ENCODE peak calls at places on chromosomes 2 and 18, in nine cellular contexts. L is right lobe of liver, J is A549, O is heart left ventricle, S is body of pancreas, A is gastrocnemius medialis, G is upper lobe of left lung, U is IMR-90, K is HepG2. C is an unnamed sample.

GRCh38 chr2:119544075-119545031 is at the start of gene CFAP221:
- ATAC-seq in L (peak), J (peak), O (peak), S (peak), A (peak), G (peak), U (peak), K (peak), C (peak)

GRCh38 chr2:113105047-113105446 is 22.4 kb upstream of the IL1RN start:
- ATAC-seq in L (no peak), J (peak), O (no peak), S (no peak), A (no peak), G (no peak), U (no peak), K (no peak), C (no peak)

GRCh38 chr2:198036029-198036879 is 231.9 kb downstream of the PLCL1 start:
- ATAC-seq in L (no peak), J (no peak), O (no peak), S (no peak), A (no peak), G (no peak), U (no peak), K (no peak), C (no peak)

GRCh38 chr2:218744615-218745014 is 34.0 kb downstream of the TTLL4 start:
- ATAC-seq in L (no peak), J (no peak), O (no peak), S (no peak), A (no peak), G (no peak), U (no peak), K (no peak), C (no peak)

GRCh38 chr2:217973008-217973787 is 29.6 kb downstream of the TNS1 start:
- ATAC-seq in L (no peak), J (no peak), O (no peak), S (no peak), A (no peak), G (no peak), U (no peak), K (no peak), C (peak)

GRCh38 chr2:234422895-234423505 is 73.9 kb downstream of the ARL4C start:
- ATAC-seq in L (peak), J (peak), O (no peak), S (no peak), A (no peak), G (no peak), U (peak), K (no peak), C (no peak)

GRCh38 chr2:198615972-198616371 is 811.6 kb downstream of the PLCL1 start:
- ATAC-seq in L (peak), J (no peak), O (no peak), S (no peak), A (no peak), G (no peak), U (peak), K (no peak), C (no peak)

GRCh38 chr2:112010751-112011150 is 44.3 kb upstream of the TMEM87B start:
- ATAC-seq in L (peak), J (no peak), O (peak), S (no peak), A (no peak), G (peak), U (no peak), K (no peak), C (no peak)

GRCh38 chr18:35132284-35132910 is 91.2 kb downstream of the MAPRE2 start:
- ATAC-seq in L (peak), J (no peak), O (no peak), S (no peak), A (no peak), G (no peak), U (no peak), K (no peak), C (no peak)

GRCh38 chr2:179272406-179273192 is 8.0 kb upstream of the SESTD1 start:
- ATAC-seq in L (peak), J (peak), O (peak), S (peak), A (peak), G (peak), U (peak), K (peak), C (peak)

GRCh38 chr2:135825131-135825854 is 11.7 kb downstream of the LCT start:
- ATAC-seq in L (no peak), J (no peak), O (no peak), S (no peak), A (no peak), G (peak), U (no peak), K (peak), C (no peak)

GRCh38 chr2:171547720-171548119 is 25.4 kb downstream of the CYBRD1 start:
- ATAC-seq in L (no peak), J (no peak), O (no peak), S (no peak), A (no peak), G (no peak), U (no peak), K (no peak), C (no peak)

GRCh38 chr2:55097083-55097461 is 46.8 kb upstream of the RTN4 start:
- ATAC-seq in L (no peak), J (peak), O (no peak), S (no peak), A (peak), G (no peak), U (peak), K (no peak), C (peak)

GRCh38 chr2:180893752-180894151 is 86.7 kb upstream of the UBE2E3 start:
- ATAC-seq in L (no peak), J (no peak), O (no peak), S (no peak), A (no peak), G (no peak), U (no peak), K (no peak), C (no peak)

GRCh38 chr2:237156131-237156856 is 70.6 kb downstream of the COPS8 start:
- ATAC-seq in L (no peak), J (no peak), O (peak), S (peak), A (peak), G (peak), U (peak), K (no peak), C (peak)

GRCh38 chr2:180520206-180520605 is 460.2 kb upstream of the UBE2E3 start:
- ATAC-seq in L (peak), J (peak), O (no peak), S (no peak), A (no peak), G (peak), U (no peak), K (peak), C (no peak)

GRCh38 chr2:62660582-62661262 is 44.8 kb upstream of the EHBP1 start:
- ATAC-seq in L (peak), J (no peak), O (no peak), S (no peak), A (no peak), G (no peak), U (peak), K (no peak), C (no peak)

GRCh38 chr18:58534535-58535301 is 94.2 kb downstream of the ALPK2 start:
- ATAC-seq in L (no peak), J (no peak), O (no peak), S (no peak), A (no peak), G (no peak), U (no peak), K (no peak), C (no peak)

GRCh38 chr2:222698276-222698675 is 26.8 kb downstream of the MOGAT1 start:
- ATAC-seq in L (no peak), J (no peak), O (no peak), S (no peak), A (no peak), G (no peak), U (no peak), K (no peak), C (no peak)

GRCh38 chr2:222690564-222691200 is 19.2 kb downstream of the MOGAT1 start:
- ATAC-seq in L (peak), J (peak), O (no peak), S (peak), A (peak), G (peak), U (peak), K (peak), C (peak)

GRCh38 chr2:222689322-222689721 is 17.9 kb downstream of the MOGAT1 start:
- ATAC-seq in L (no peak), J (no peak), O (peak), S (no peak), A (no peak), G (no peak), U (no peak), K (no peak), C (no peak)

GRCh38 chr2:222688912-222689311 is 17.5 kb downstream of the MOGAT1 start:
- ATAC-seq in L (no peak), J (no peak), O (no peak), S (no peak), A (no peak), G (no peak), U (no peak), K (no peak), C (no peak)

GRCh38 chr2:222693837-222694236 is 22.4 kb downstream of the MOGAT1 start:
- ATAC-seq in L (peak), J (peak), O (no peak), S (no peak), A (peak), G (no peak), U (no peak), K (peak), C (no peak)
- TF ChIP-seq CTCF in L (peak), J (peak), O (no peak), S (no peak), A (peak), G (peak), U (peak), K (peak), C (no peak)

DNA sequence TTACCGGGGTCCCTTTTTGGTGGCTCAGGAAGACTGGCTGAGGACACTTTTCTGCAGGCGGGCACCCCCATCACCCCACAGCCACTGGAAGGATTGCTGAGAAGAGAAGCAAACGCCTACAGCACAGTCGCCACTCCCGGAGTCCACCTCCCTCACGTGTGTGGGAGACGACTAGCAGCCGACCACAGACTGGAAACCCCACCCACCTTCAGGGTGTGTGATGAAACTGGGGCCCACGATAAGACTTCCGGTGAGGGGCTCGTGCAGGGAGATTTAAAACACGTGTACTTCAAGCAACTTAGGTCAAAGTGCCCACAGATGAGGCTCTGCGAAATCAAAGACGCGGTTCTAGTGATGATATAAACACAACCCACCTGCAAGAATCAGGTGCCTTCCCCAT is 26.3 kb downstream of the MBP start:
- ATAC-seq in L (no peak), J (no peak), O (no peak), S (no peak), A (no peak), G (no peak), U (no peak), K (no peak), C (no peak)
- TF ChIP-seq POLR2A in L (no peak), J (no peak), O (no peak), S (no peak), A (no peak), G (peak), U (no peak), K (no peak), C (no peak)

GRCh38 chr2:60438653-60439052 is 114.8 kb downstream of the BCL11A start:
- ATAC-seq in L (no peak), J (no peak), O (no peak), S (no peak), A (no peak), G (no peak), U (no peak), K (no peak), C (no peak)

GRCh38 chr2:60440080-60440753 is 113.2 kb downstream of the BCL11A start:
- ATAC-seq in L (no peak), J (no peak), O (no peak), S (no peak), A (no peak), G (no peak), U (no peak), K (no peak), C (no peak)

GRCh38 chr2:60440761-60441160 is 112.7 kb downstream of the BCL11A start:
- ATAC-seq in L (no peak), J (no peak), O (no peak), S (no peak), A (no peak), G (no peak), U (peak), K (no peak), C (no peak)

GRCh38 chr2:60438136-60438535 is 115.3 kb downstream of the BCL11A start:
- ATAC-seq in L (no peak), J (no peak), O (no peak), S (no peak), A (no peak), G (no peak), U (no peak), K (no peak), C (no peak)

DNA sequence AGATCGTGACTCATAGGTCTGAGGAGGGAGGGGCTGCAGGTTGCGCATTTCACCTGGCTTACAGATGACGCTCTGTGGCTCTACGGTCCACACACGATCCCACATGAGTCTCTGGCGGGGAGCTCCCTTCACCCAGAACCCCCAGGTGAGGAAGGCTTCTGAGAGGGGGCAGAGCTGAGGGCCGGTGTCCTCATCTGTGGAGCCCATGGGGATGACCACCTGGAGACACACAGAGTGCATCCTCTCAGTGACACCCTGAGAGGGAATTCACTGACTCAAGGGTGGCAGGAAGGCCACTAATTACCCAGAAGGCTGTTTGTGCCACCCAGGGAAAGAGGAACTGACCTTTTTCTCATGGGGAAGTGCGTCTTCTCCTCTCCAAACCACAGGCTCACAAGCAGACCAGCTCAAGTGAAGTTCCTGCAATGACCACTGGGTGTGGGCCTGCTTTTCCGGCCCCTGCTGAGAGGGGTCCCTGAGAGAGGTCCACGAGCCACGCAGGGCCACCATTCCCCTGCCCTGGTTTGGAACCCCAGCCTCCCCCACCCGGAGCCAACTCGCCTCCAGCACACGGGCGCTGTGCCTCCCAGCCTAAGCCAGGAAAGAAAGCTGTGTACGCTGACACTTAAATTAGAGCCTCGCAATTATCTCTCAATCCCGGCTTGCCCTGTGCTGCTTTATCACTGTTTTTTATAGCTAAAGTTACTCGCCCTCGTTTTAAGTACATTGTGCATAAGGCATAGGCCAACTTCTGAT is 114.1 kb downstream of the BCL11A start:
- ATAC-seq in L (peak), J (peak), O (peak), S (no peak), A (no peak), G (peak), U (no peak), K (peak), C (peak)
- TF ChIP-seq CTCF in L (peak), J (no peak), O (peak), S (peak), A (no peak), G (peak), U (no peak), K (peak), C (peak)

DNA sequence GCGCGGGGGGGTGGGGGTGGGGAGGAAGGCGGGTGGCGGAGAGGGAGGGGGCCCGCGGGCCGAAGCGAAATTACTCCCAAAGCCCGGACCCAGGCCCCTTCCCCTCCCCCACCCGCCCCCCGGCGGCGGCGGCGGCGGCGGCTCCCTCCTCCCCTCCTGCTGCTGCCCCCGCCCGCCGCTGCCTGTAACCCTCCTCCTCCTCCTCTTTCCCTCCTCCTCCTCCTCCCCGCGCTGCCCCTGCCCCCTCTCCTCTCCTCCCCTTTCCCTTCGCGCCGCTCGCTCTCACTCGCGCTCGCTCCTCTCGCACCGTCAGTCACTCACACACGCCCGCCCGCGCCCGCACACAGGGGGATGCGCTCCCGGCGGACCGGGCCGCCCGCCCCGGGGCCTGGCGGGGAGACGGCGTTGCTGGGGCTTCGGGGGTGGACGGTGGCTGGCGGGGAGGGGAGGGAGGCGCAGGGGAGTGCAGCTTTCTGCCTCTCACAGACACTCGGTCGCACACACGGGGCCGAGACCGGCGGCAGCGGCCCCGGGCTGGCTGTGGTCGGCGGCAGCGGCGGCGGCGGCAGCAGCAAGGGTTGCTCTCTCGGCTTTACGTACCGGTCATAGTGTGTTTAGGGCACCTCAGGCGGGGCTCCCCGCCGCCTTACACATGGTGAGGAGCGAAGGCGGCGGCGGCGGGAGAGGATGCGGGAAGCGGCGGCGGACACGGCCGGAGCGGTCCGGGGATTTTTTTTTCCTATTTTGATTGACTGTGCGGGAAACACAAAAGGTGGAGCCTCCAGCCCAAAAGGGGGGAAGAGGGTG is 405 bp downstream of the SP3 start:
- ATAC-seq in L (peak), J (peak), O (peak), S (peak), A (peak), G (peak), U (peak), K (peak), C (peak)
- TF ChIP-seq POLR2A in L (peak), J (peak), O (no peak), S (peak), A (no peak), G (peak), U (peak), K (peak), C (peak)

GRCh38 chr2:14960686-14961324 is 328.3 kb downstream of the LRATD1 start:
- ATAC-seq in L (no peak), J (no peak), O (no peak), S (no peak), A (no peak), G (no peak), U (no peak), K (no peak), C (no peak)
- TF ChIP-seq CTCF in L (no peak), J (no peak), O (no peak), S (no peak), A (no peak), G (no peak), U (no peak), K (no peak), C (no peak)